ENCODE peak calls at places on chromosomes 2 and 18, in six cellular contexts. B is naive thymus-derived CD4-positive, alpha-beta T cell; D is body of pancreas; Y is cardiac muscle cell; T is occipital lobe; L is left lung. I is an unnamed sample.

GRCh38 chr2:36525245-36525644 is 72.7 kb downstream of the FEZ2 start:
- DNase-seq in B (no peak), D (no peak), Y (no peak), T (no peak), L (no peak), I (no peak)

GRCh38 chr2:160210599-160211138 is 10.6 kb upstream of the ITGB6 start:
- DNase-seq in B (peak; percentile 72), D (peak; percentile 83), Y (peak; percentile 82), T (no peak), L (peak; percentile 85), I (peak; percentile 50)

GRCh38 chr18:79873449-79874110 is 75.8 kb downstream of the KCNG2 start:
- DNase-seq in B (no peak), D (no peak), Y (peak; percentile 13), T (no peak), L (peak; percentile 65), I (no peak)

GRCh38 chr2:56127773-56128170 is 56.0 kb upstream of the CCDC85A start:
- DNase-seq in B (no peak), D (no peak), Y (no peak), T (no peak), L (no peak), I (no peak)

GRCh38 chr18:3498705-3499451 is 48.9 kb downstream of the TGIF1 start:
- DNase-seq in B (peak; percentile 5), D (peak; percentile 25), Y (peak; percentile 77), T (no peak), L (peak; percentile 81), I (no peak)

GRCh38 chr18:8792688-8793316 is 87.4 kb downstream of the MTCL1 start:
- DNase-seq in B (no peak), D (no peak), Y (no peak), T (no peak), L (no peak), I (no peak)

GRCh38 chr2:196449083-196449482 is 190.4 kb upstream of the CCDC150 start:
- DNase-seq in B (no peak), D (no peak), Y (no peak), T (no peak), L (no peak), I (no peak)

GRCh38 chr2:181462032-181462431 is 4.8 kb downstream of the ITGA4 start:
- DNase-seq in B (peak; percentile 32), D (no peak), Y (no peak), T (no peak), L (no peak), I (no peak)

GRCh38 chr2:99424391-99424790 is 65.4 kb downstream of the REV1 start:
- DNase-seq in B (no peak), D (no peak), Y (no peak), T (no peak), L (no peak), I (no peak)

GRCh38 chr2:203711399-203711798 is 5.0 kb downstream of the CD28 start:
- DNase-seq in B (no peak), D (no peak), Y (no peak), T (no peak), L (no peak), I (no peak)

GRCh38 chr2:181077128-181077709 is 96.8 kb downstream of the UBE2E3 start:
- DNase-seq in B (peak; percentile 70), D (no peak), Y (peak; percentile 70), T (no peak), L (no peak), I (no peak)